ENCODE peak calls at places on chromosomes 1 and 21, in eight cellular contexts. A, D, M, P, E, I, U and V are unnamed samples.

GRCh38 chr1:54218883-54219687 is 19.1 kb downstream of the MRPL37 start:
- DNase-seq in A (no peak), D (peak), M (no peak), P (no peak), E (no peak), I (no peak), U (no peak), V (peak)

GRCh38 chr1:21620461-21620860 is 48.7 kb downstream of the RAP1GAP start:
- DNase-seq in A (peak), D (no peak), M (no peak), P (no peak), E (no peak), I (no peak), U (no peak), V (peak)

GRCh38 chr1:159927887-159928431 is 2.7 kb upstream of the TAGLN2 start:
- DNase-seq in A (no peak), D (peak), M (no peak), P (no peak), E (no peak), I (no peak), U (no peak), V (no peak)

GRCh38 chr1:40385437-40386310 is 12.1 kb downstream of the SMAP2 start:
- DNase-seq in A (no peak), D (no peak), M (no peak), P (peak), E (no peak), I (no peak), U (peak), V (no peak)

GRCh38 chr1:150976401-150976821 is 1.8 kb upstream of the CERS2 start:
- DNase-seq in A (no peak), D (no peak), M (no peak), P (no peak), E (no peak), I (no peak), U (no peak), V (no peak)

GRCh38 chr1:27940297-27940696 is 5.5 kb downstream of the SMPDL3B start:
- DNase-seq in A (no peak), D (peak), M (peak), P (peak), E (no peak), I (peak), U (peak), V (peak)

GRCh38 chr1:118945460-118945859 is 42.7 kb downstream of the TBX15 start:
- DNase-seq in A (peak), D (peak), M (no peak), P (no peak), E (no peak), I (no peak), U (no peak), V (no peak)

GRCh38 chr1:91591175-91591968 is 90.7 kb downstream of the CDC7 start:
- DNase-seq in A (no peak), D (no peak), M (no peak), P (no peak), E (no peak), I (no peak), U (peak), V (no peak)

GRCh38 chr21:31151156-31151555 is 112.9 kb upstream of the KRTAP19-8 start:
- DNase-seq in A (no peak), D (no peak), M (no peak), P (no peak), E (no peak), I (no peak), U (no peak), V (no peak)

GRCh38 chr1:115907092-115907491 is 66.2 kb upstream of the NHLH2 start:
- DNase-seq in A (no peak), D (no peak), M (no peak), P (no peak), E (no peak), I (no peak), U (no peak), V (no peak)

GRCh38 chr1:20735581-20736111 is 3.1 kb upstream of the SH2D5 start:
- DNase-seq in A (no peak), D (peak), M (peak), P (no peak), E (no peak), I (no peak), U (no peak), V (no peak)

GRCh38 chr1:109530457-109531204 is 9.0 kb upstream of the GPR61 start:
- DNase-seq in A (peak), D (peak), M (no peak), P (no peak), E (no peak), I (no peak), U (no peak), V (peak)

GRCh38 chr1:67701876-67702275 is 16.9 kb downstream of the GADD45A start:
- DNase-seq in A (no peak), D (no peak), M (no peak), P (no peak), E (no peak), I (no peak), U (no peak), V (no peak)

GRCh38 chr1:12320516-12320915 is 90.7 kb downstream of the VPS13D start:
- DNase-seq in A (no peak), D (no peak), M (no peak), P (no peak), E (no peak), I (no peak), U (no peak), V (no peak)

GRCh38 chr1:1754051-1754815 is 24.0 kb downstream of the NADK start:
- DNase-seq in A (no peak), D (no peak), M (no peak), P (no peak), E (no peak), I (no peak), U (no peak), V (no peak)

GRCh38 chr21:35696644-35697043 is 363.7 kb downstream of the SETD4 start:
- DNase-seq in A (no peak), D (no peak), M (no peak), P (no peak), E (no peak), I (no peak), U (no peak), V (no peak)

GRCh38 chr1:19731311-19731821 is 66.7 kb downstream of the HTR6 start:
- DNase-seq in A (no peak), D (no peak), M (no peak), P (no peak), E (no peak), I (no peak), U (no peak), V (peak)

GRCh38 chr1:51236548-51237312 is 657 bp downstream of the RNF11 start:
- DNase-seq in A (peak), D (peak), M (peak), P (peak), E (peak), I (no peak), U (peak), V (peak)

GRCh38 chr1:223815020-223815853 is 30.5 kb downstream of the TP53BP2 start:
- DNase-seq in A (no peak), D (no peak), M (no peak), P (no peak), E (no peak), I (no peak), U (no peak), V (peak)

GRCh38 chr1:167171286-167171929 is 49.3 kb upstream of the POU2F1 start:
- DNase-seq in A (no peak), D (no peak), M (no peak), P (no peak), E (no peak), I (no peak), U (no peak), V (no peak)

GRCh38 chr1:100188617-100189016 is 10.6 kb upstream of the LRRC39 start:
- DNase-seq in A (peak), D (peak), M (peak), P (no peak), E (no peak), I (no peak), U (peak), V (peak)

GRCh38 chr1:225449261-225449660 is 21.4 kb upstream of the LBR start:
- DNase-seq in A (no peak), D (no peak), M (no peak), P (no peak), E (no peak), I (no peak), U (no peak), V (no peak)

GRCh38 chr1:10057305-10057704 is 24.5 kb downstream of the UBE4B start:
- DNase-seq in A (peak), D (peak), M (no peak), P (no peak), E (no peak), I (no peak), U (no peak), V (peak)

GRCh38 chr1:53619088-53619810 is 119.7 kb downstream of the GLIS1 start:
- DNase-seq in A (no peak), D (no peak), M (no peak), P (no peak), E (no peak), I (no peak), U (no peak), V (no peak)

GRCh38 chr1:17582124-17582768 is 42.7 kb downstream of the ARHGEF10L start:
- DNase-seq in A (no peak), D (peak), M (no peak), P (no peak), E (no peak), I (no peak), U (no peak), V (no peak)

GRCh38 chr1:163202833-163203451 is at the start of gene RGS5:
- DNase-seq in A (no peak), D (no peak), M (peak), P (no peak), E (no peak), I (no peak), U (no peak), V (no peak)